ENCODE peak calls at places on chromosome 3, in seven cellular contexts. One of them, this sample, is unnamed.

GRCh38 chr3:172411478-172411947 is 36.7 kb downstream of the GHSR start:
- DNase-seq in activated T-cell treated with anti-CD3 and anti-CD28 coated beads, Interleukin-2, amount 50 U/mL, for 24 hours: no peak
- DNase-seq in AG04450: no peak
- DNase-seq in cardiac muscle cell: no peak
- DNase-seq in Calu3: no peak
- DNase-seq in GM12865: no peak
- DNase-seq in stimulated activated CD8-positive, alpha-beta memory T cell treated with anti-CD3 and anti-CD28 coated beads, Interleukin-4, amount 100 ng/mL, for 1 hour: no peak
- DNase-seq in this sample: no peak

GRCh38 chr3:173986861-173987410 is 589.4 kb downstream of the NLGN1 start:
- DNase-seq in AG04450: no peak
- DNase-seq in stimulated activated CD8-positive, alpha-beta memory T cell treated with anti-CD3 and anti-CD28 coated beads, Interleukin-4, amount 100 ng/mL, for 1 hour: no peak
- DNase-seq in cardiac muscle cell: no peak
- DNase-seq in GM12865: no peak
- DNase-seq in Calu3: no peak
- DNase-seq in activated T-cell treated with anti-CD3 and anti-CD28 coated beads, Interleukin-2, amount 50 U/mL, for 24 hours: no peak
- DNase-seq in this sample: no peak

GRCh38 chr3:183439510-183439909 is 11.1 kb upstream of the MCF2L2 start:
- DNase-seq in cardiac muscle cell: no peak
- DNase-seq in AG04450: no peak
- DNase-seq in activated T-cell treated with anti-CD3 and anti-CD28 coated beads, Interleukin-2, amount 50 U/mL, for 24 hours: no peak
- DNase-seq in Calu3: no peak
- DNase-seq in GM12865: no peak
- DNase-seq in stimulated activated CD8-positive, alpha-beta memory T cell treated with anti-CD3 and anti-CD28 coated beads, Interleukin-4, amount 100 ng/mL, for 1 hour: no peak
- DNase-seq in this sample: no peak

GRCh38 chr3:151402349-151402748 is 17.8 kb upstream of the P2RY12 start:
- DNase-seq in GM12865: no peak
- DNase-seq in cardiac muscle cell: no peak
- DNase-seq in Calu3: no peak
- DNase-seq in activated T-cell treated with anti-CD3 and anti-CD28 coated beads, Interleukin-2, amount 50 U/mL, for 24 hours: no peak
- DNase-seq in stimulated activated CD8-positive, alpha-beta memory T cell treated with anti-CD3 and anti-CD28 coated beads, Interleukin-4, amount 100 ng/mL, for 1 hour: no peak
- DNase-seq in AG04450: no peak
- DNase-seq in this sample: no peak

GRCh38 chr3:128681277-128681829 is 30.7 kb upstream of the RPN1 start:
- DNase-seq in activated T-cell treated with anti-CD3 and anti-CD28 coated beads, Interleukin-2, amount 50 U/mL, for 24 hours: no peak
- DNase-seq in Calu3: no peak
- DNase-seq in AG04450: no peak
- DNase-seq in GM12865: no peak
- DNase-seq in cardiac muscle cell: no peak
- DNase-seq in stimulated activated CD8-positive, alpha-beta memory T cell treated with anti-CD3 and anti-CD28 coated beads, Interleukin-4, amount 100 ng/mL, for 1 hour: no peak
- DNase-seq in this sample: no peak

GRCh38 chr3:163490119-163490518 is 1588.2 kb downstream of the SI start:
- DNase-seq in stimulated activated CD8-positive, alpha-beta memory T cell treated with anti-CD3 and anti-CD28 coated beads, Interleukin-4, amount 100 ng/mL, for 1 hour: no peak
- DNase-seq in Calu3: peak; percentile 87
- DNase-seq in GM12865: peak; percentile 54
- DNase-seq in cardiac muscle cell: peak; percentile 45
- DNase-seq in activated T-cell treated with anti-CD3 and anti-CD28 coated beads, Interleukin-2, amount 50 U/mL, for 24 hours: no peak
- DNase-seq in AG04450: no peak
- DNase-seq in this sample: peak; percentile 82

GRCh38 chr3:127254730-127255129 is 33.1 kb downstream of the PRR20G start:
- DNase-seq in activated T-cell treated with anti-CD3 and anti-CD28 coated beads, Interleukin-2, amount 50 U/mL, for 24 hours: no peak
- DNase-seq in Calu3: peak; percentile 57
- DNase-seq in stimulated activated CD8-positive, alpha-beta memory T cell treated with anti-CD3 and anti-CD28 coated beads, Interleukin-4, amount 100 ng/mL, for 1 hour: no peak
- DNase-seq in GM12865: peak; percentile 26
- DNase-seq in AG04450: no peak
- DNase-seq in cardiac muscle cell: no peak
- DNase-seq in this sample: no peak

GRCh38 chr3:192892981-192893827 is 24.5 kb downstream of the MB21D2 start:
- DNase-seq in stimulated activated CD8-positive, alpha-beta memory T cell treated with anti-CD3 and anti-CD28 coated beads, Interleukin-4, amount 100 ng/mL, for 1 hour: no peak
- DNase-seq in cardiac muscle cell: no peak
- DNase-seq in Calu3: peak; percentile 91
- DNase-seq in AG04450: peak; percentile 73
- DNase-seq in GM12865: peak; percentile 98
- DNase-seq in activated T-cell treated with anti-CD3 and anti-CD28 coated beads, Interleukin-2, amount 50 U/mL, for 24 hours: peak; percentile 59
- DNase-seq in this sample: peak; percentile 33

GRCh38 chr3:81451611-81452010 is 309.8 kb downstream of the GBE1 start:
- DNase-seq in activated T-cell treated with anti-CD3 and anti-CD28 coated beads, Interleukin-2, amount 50 U/mL, for 24 hours: no peak
- DNase-seq in GM12865: no peak
- DNase-seq in AG04450: no peak
- DNase-seq in stimulated activated CD8-positive, alpha-beta memory T cell treated with anti-CD3 and anti-CD28 coated beads, Interleukin-4, amount 100 ng/mL, for 1 hour: no peak
- DNase-seq in Calu3: no peak
- DNase-seq in cardiac muscle cell: peak; percentile 38
- DNase-seq in this sample: no peak

GRCh38 chr3:155416500-155417118 is 123.1 kb upstream of the STRIT1 start:
- DNase-seq in AG04450: no peak
- DNase-seq in cardiac muscle cell: no peak
- DNase-seq in GM12865: no peak
- DNase-seq in activated T-cell treated with anti-CD3 and anti-CD28 coated beads, Interleukin-2, amount 50 U/mL, for 24 hours: no peak
- DNase-seq in Calu3: no peak
- DNase-seq in stimulated activated CD8-positive, alpha-beta memory T cell treated with anti-CD3 and anti-CD28 coated beads, Interleukin-4, amount 100 ng/mL, for 1 hour: no peak
- DNase-seq in this sample: no peak

GRCh38 chr3:194824676-194825075 is 139.0 kb downstream of the FAM43A start:
- DNase-seq in GM12865: no peak
- DNase-seq in stimulated activated CD8-positive, alpha-beta memory T cell treated with anti-CD3 and anti-CD28 coated beads, Interleukin-4, amount 100 ng/mL, for 1 hour: no peak
- DNase-seq in cardiac muscle cell: peak; percentile 79
- DNase-seq in Calu3: no peak
- DNase-seq in AG04450: no peak
- DNase-seq in activated T-cell treated with anti-CD3 and anti-CD28 coated beads, Interleukin-2, amount 50 U/mL, for 24 hours: no peak
- DNase-seq in this sample: no peak

GRCh38 chr3:134085034-134085775 is 55.5 kb upstream of the SLCO2A1 start:
- DNase-seq in GM12865: no peak
- DNase-seq in stimulated activated CD8-positive, alpha-beta memory T cell treated with anti-CD3 and anti-CD28 coated beads, Interleukin-4, amount 100 ng/mL, for 1 hour: no peak
- DNase-seq in cardiac muscle cell: no peak
- DNase-seq in activated T-cell treated with anti-CD3 and anti-CD28 coated beads, Interleukin-2, amount 50 U/mL, for 24 hours: no peak
- DNase-seq in Calu3: no peak
- DNase-seq in AG04450: no peak
- DNase-seq in this sample: no peak

GRCh38 chr3:16205156-16205870 is 30.8 kb downstream of the GALNT15 start:
- DNase-seq in GM12865: no peak
- DNase-seq in activated T-cell treated with anti-CD3 and anti-CD28 coated beads, Interleukin-2, amount 50 U/mL, for 24 hours: no peak
- DNase-seq in Calu3: no peak
- DNase-seq in cardiac muscle cell: no peak
- DNase-seq in stimulated activated CD8-positive, alpha-beta memory T cell treated with anti-CD3 and anti-CD28 coated beads, Interleukin-4, amount 100 ng/mL, for 1 hour: no peak
- DNase-seq in AG04450: no peak
- DNase-seq in this sample: no peak

This sample was measured in neural progenitor cell.